ENCODE peak calls at places on chromosomes 4 and X, in eight cellular contexts. U is HCT116, A is suprapubic skin, Z is prostate gland, N is transverse colon, Q is endothelial cell of umbilical vein, O is HepG2, X is upper lobe of left lung. T is an unnamed sample.

GRCh38 chr4:185862340-185862739 is 50.3 kb upstream of the SORBS2 start:
- DNase-seq in A (no peak), X (no peak), Z (no peak), Q (no peak), N (no peak), O (no peak), U (no peak), T (no peak)

GRCh38 chr4:41285202-41285876 is 28.6 kb downstream of the UCHL1 start:
- DNase-seq in U (no peak), N (no peak), Z (no peak), A (no peak), X (no peak), O (no peak), Q (no peak), T (no peak)

GRCh38 chr4:87865960-87866598 is 33.3 kb downstream of the MEPE start:
- DNase-seq in A (no peak), Z (no peak), N (no peak), X (no peak), U (no peak), Q (no peak), O (peak), T (no peak)

GRCh38 chr4:84031401-84031800 is 467.7 kb downstream of the NKX6-1 start:
- DNase-seq in Q (no peak), X (no peak), A (no peak), Z (no peak), O (no peak), U (no peak), N (no peak), T (no peak)

GRCh38 chrX:138775501-138775900 is 64.0 kb upstream of the FGF13 start:
- DNase-seq in N (no peak), U (no peak), Q (peak), Z (no peak), O (peak), X (no peak), A (no peak), T (no peak)

GRCh38 chr4:185520119-185520518 is 15.2 kb downstream of the PDLIM3 start:
- DNase-seq in Z (no peak), O (no peak), A (no peak), Q (peak), X (no peak), N (no peak), U (no peak), T (no peak)

GRCh38 chr4:71772592-71772991 is 11.3 kb downstream of the GC start:
- DNase-seq in X (no peak), Z (no peak), U (no peak), Q (no peak), A (no peak), O (no peak), N (no peak), T (no peak)

GRCh38 chr4:129082302-129082701 is 11.0 kb downstream of the SCLT1 start:
- DNase-seq in X (no peak), Z (no peak), N (no peak), A (no peak), O (no peak), Q (no peak), U (no peak), T (no peak)

GRCh38 chr4:79177388-79177787 is 148.5 kb downstream of the NAA11 start:
- DNase-seq in N (no peak), O (no peak), U (no peak), Z (no peak), Q (no peak), A (no peak), X (no peak), T (no peak)

GRCh38 chr4:156312261-156312847 is 358.7 kb upstream of the CTSO start:
- DNase-seq in Q (no peak), U (no peak), Z (no peak), X (no peak), N (no peak), A (no peak), O (no peak), T (no peak)
- TF ChIP-seq POLR2AphosphoS5 in Q (no peak), U (no peak), Z (no peak), X (no peak), N (no peak), A (no peak), O (no peak), T (no peak)

DNA sequence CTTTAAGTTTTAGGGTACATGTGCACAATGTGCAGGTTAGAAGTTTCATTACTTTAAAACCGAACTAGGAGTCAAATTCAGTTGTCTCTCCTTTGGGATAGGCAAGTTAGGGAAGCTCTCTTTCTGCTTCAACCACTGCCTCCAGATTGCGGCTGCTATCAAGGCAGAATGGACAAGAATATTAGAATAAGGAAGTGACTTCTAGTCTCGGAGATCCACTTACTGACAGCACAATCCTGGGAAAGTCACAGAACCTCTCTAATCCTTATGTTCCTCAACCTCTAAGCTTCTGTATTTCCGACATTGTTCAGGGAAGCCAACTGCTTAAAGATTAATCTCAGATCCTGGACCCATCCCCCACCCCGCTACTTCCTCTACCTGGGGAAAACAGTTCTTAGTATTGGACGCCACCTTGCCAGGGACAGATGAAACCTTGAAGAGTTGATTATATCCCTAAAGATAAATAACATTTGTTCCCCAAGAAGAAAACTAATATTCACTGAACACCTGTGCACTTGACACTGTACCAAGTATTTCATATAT is 2.1 kb downstream of the NUP62CL start:
- DNase-seq in X (no peak), Q (no peak), N (peak), U (no peak), A (no peak), O (no peak), Z (no peak), T (no peak)
- TF ChIP-seq POLR2A in X (no peak), Q (no peak), N (no peak), U (no peak), A (no peak), O (no peak), Z (no peak), T (no peak)

DNA sequence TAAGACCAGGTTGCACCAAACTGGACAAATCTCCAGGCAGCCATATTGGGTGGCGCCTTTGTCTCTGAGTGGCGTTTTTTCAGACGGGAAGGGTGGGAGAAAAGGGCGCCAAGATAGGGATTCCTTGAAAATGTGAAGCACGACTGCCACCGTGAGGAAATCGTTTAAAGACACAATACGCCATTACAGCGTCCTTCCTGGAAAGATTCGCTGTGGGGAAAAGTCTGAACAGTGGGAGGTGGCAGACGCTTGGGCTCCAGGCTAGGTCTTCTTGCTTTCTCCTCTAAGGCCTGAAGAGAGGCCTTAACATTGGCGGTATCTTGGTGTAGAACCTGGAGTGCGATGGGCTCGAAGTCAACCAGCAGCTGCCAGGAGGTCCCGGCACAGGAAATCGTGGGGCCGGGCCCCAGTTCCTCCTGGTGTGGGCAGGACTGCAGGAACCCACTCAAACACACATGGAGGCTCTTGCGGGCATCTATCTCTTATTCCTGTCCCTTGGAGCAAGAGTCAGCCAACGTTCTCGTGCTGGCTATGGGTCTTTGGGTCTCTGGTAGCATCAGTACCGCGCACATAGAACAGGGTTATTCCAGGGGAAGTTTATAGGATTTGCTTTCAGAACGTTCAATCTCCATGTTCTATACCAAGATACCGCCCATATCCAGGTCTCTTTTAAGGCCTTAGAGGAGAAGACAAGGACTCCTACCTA is 208.8 kb downstream of the OR13H1 start:
- DNase-seq in N (peak), U (no peak), Q (no peak), O (no peak), A (no peak), Z (no peak), X (no peak), T (no peak)
- H3K4me3 ChIP-seq in N (peak), U (no peak), Q (no peak), O (no peak), A (no peak), Z (no peak), X (no peak), T (peak)

GRCh38 chrX:44872319-44872816 is 620 bp upstream of the KDM6A start:
- DNase-seq in Q (peak), O (no peak), U (no peak), A (peak), Z (peak), N (peak), X (no peak), T (no peak)

GRCh38 chrX:44871114-44871645 is 1.8 kb upstream of the KDM6A start:
- DNase-seq in N (peak), Q (no peak), X (no peak), O (no peak), A (no peak), U (no peak), Z (no peak), T (no peak)

GRCh38 chrX:44873415-44874270 is 655 bp downstream of the KDM6A start:
- DNase-seq in U (no peak), Z (peak), O (no peak), Q (peak), A (peak), X (peak), N (peak), T (no peak)

GRCh38 chrX:44874481-44875184 is 1.6 kb downstream of the KDM6A start:
- DNase-seq in N (peak), Q (peak), X (no peak), U (no peak), Z (peak), O (no peak), A (no peak), T (no peak)

GRCh38 chrX:44872817-44873414 is at the start of gene KDM6A:
- DNase-seq in A (peak), Q (peak), O (peak), U (peak), Z (peak), X (peak), N (peak), T (peak)
- TF ChIP-seq POLR2AphosphoS5 in A (peak), Q (peak), O (peak), U (peak), Z (peak), X (peak), N (peak), T (peak)

GRCh38 chr4:174281182-174281737 is 2.2 kb downstream of the FBXO8 start:
- DNase-seq in Z (no peak), Q (no peak), U (no peak), O (no peak), A (no peak), N (no peak), X (no peak), T (no peak)

GRCh38 chr4:174282836-174283506 is 496 bp downstream of the FBXO8 start:
- DNase-seq in Q (peak), O (peak), Z (peak), U (peak), N (peak), X (peak), A (peak), T (no peak)

GRCh38 chr4:174284181-174284886 is 623 bp downstream of the CEP44 start:
- DNase-seq in X (no peak), N (peak), U (peak), A (no peak), Q (peak), O (peak), Z (no peak), T (no peak)

GRCh38 chr4:174286870-174287269 is 3.2 kb downstream of the CEP44 start:
- DNase-seq in O (no peak), U (no peak), N (no peak), Z (no peak), X (no peak), Q (no peak), A (no peak), T (no peak)

DNA sequence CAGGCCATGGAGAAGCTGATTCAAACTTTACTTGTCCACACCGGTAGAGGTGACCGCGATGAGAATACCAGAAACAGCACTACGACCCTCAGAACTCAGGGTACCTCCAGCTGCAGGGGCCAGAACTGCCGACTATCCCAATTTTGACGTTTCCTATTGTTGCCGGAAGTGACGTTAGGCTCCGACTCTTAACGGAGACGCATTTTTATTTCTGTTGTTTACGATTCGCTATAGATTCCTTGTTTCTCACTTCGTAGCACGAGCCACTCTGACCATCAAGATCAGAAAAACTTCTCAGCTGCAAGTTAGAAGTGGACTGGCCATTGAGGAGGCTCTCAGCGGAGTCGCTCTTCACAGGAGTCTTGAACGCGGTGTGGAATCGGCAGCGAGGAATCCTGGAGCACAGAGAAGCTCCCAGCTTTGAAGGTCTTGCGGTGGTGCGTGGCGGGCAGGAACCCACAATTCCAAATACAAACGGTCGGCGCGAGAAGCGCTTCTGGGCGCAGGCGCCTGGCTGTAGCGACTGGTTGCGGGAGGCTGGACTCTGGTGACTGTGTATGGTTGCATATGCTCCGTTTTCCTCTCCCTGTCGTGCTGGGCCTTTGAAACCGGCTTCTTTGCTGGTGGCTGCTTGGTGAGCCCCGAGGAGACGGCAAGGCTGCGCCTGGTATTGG is at the start of the genes CEP44 and FBXO8:
- DNase-seq in Z (peak), U (peak), N (peak), X (peak), Q (peak), O (peak), A (peak), T (peak)
- TF ChIP-seq POLR2A in Z (peak), U (peak), N (peak), X (no peak), Q (peak), O (peak), A (peak), T (no peak)

GRCh38 chrX:104118765-104119164 is 6.4 kb downstream of the ZCCHC18 start:
- DNase-seq in X (no peak), O (no peak), U (no peak), A (no peak), Z (no peak), N (no peak), Q (no peak), T (no peak)

GRCh38 chrX:104117753-104118152 is 5.4 kb downstream of the ZCCHC18 start:
- DNase-seq in N (no peak), A (no peak), Q (no peak), U (no peak), X (no peak), O (no peak), Z (no peak), T (no peak)

GRCh38 chrX:104112326-104112951 is at the start of gene ZCCHC18:
- DNase-seq in X (peak), U (no peak), O (peak), Q (peak), N (peak), Z (peak), A (no peak), T (no peak)

GRCh38 chrX:104108955-104109354 is 3.4 kb upstream of the ZCCHC18 start:
- DNase-seq in Z (no peak), X (no peak), O (no peak), N (no peak), Q (no peak), A (no peak), U (no peak), T (no peak)

GRCh38 chrX:104113237-104113965 is 1.1 kb downstream of the ZCCHC18 start:
- DNase-seq in A (no peak), U (no peak), O (peak), Q (peak), Z (peak), N (peak), X (no peak), T (no peak)
- H3K4me3 ChIP-seq in A (peak), U (no peak), O (peak), Q (peak), Z (peak), N (peak), X (peak), T (peak)

GRCh38 chr4:184384810-184385557 is 89.4 kb downstream of the IRF2 start:
- DNase-seq in N (no peak), A (no peak), U (no peak), Q (no peak), Z (no peak), O (no peak), X (no peak), T (no peak)

GRCh38 chr4:184385705-184386141 is 88.6 kb downstream of the IRF2 start:
- DNase-seq in Q (peak), N (peak), U (no peak), Z (peak), A (no peak), O (peak), X (no peak), T (no peak)

GRCh38 chr4:184383497-184384055 is 90.8 kb downstream of the IRF2 start:
- DNase-seq in A (no peak), X (no peak), N (peak), O (peak), Z (peak), U (peak), Q (peak), T (no peak)

GRCh38 chr4:184382189-184382846 is 92.0 kb downstream of the IRF2 start:
- DNase-seq in U (no peak), Q (peak), N (peak), A (no peak), O (peak), Z (no peak), X (no peak), T (no peak)

DNA sequence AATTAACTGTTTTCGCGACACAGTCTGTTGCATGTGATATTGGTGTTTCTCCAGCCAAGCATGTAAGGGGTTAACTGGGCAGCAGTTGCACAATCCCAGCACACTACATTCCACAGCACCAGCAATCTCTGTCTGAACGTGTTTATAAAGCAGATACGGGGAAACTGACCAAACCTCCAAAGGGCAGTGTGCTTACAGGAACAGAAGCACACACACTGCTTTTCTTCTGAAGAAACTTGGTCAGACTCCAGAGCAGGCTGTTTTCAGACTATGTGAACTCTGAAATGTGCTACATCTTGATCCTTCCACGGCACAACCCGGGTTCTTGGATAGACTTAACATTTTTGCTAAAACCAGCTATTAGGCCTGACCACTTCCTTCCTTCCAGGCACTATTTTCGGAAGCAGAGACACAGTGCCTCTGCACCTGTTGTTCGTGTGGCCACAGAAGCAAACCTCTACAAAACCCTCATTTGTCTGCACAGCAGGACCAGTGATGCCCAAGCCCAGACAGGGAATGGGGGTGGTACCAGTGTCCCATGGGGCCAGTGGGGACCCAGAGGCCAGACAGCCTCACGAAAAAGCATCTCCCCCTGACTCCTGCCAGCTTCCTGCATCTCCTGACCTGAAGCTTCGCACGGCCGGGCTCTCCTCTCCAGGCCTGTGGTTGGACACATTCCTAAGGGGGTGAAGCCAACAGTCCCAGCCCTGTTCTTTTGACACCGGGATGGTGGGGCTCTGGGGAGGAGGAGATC is 90.1 kb downstream of the IRF2 start:
- DNase-seq in O (peak), Z (peak), A (no peak), U (no peak), N (peak), X (no peak), Q (peak), T (no peak)
- TF ChIP-seq POLR2AphosphoS5 in O (peak), Z (peak), A (peak), U (no peak), N (peak), X (peak), Q (peak), T (peak)